ENCODE peak calls at places on chromosomes 16 and 17, in six cellular contexts. E is upper lobe of left lung, U is GM12878, J is HCT116, C is HepG2, I is Panc1. T is an unnamed sample.

GRCh38 chr17:10797848-10798328 is 6.0 kb downstream of the TMEM238L start:
- ATAC-seq in I (no peak), J (no peak), C (no peak), E (no peak), U (no peak), T (no peak)

GRCh38 chr17:79919164-79919585 is 79.9 kb upstream of the CBX4 start:
- ATAC-seq in C (peak), U (no peak), I (peak), J (peak), E (peak), T (peak)

GRCh38 chr17:61390479-61390791 is 9.2 kb upstream of the TBX2 start:
- ATAC-seq in I (no peak), J (no peak), C (no peak), E (no peak), U (no peak), T (no peak)

GRCh38 chr17:10729334-10730193 is at the start of gene TMEM220:
- ATAC-seq in E (peak), U (peak), C (peak), I (peak), J (no peak), T (peak)

GRCh38 chr17:50692448-50693040 is 15.2 kb downstream of the ANKRD40 start:
- ATAC-seq in C (no peak), I (no peak), E (no peak), U (no peak), J (no peak), T (no peak)

GRCh38 chr17:16007439-16007838 is 7.8 kb downstream of the TTC19 start:
- ATAC-seq in U (peak), I (no peak), C (no peak), E (no peak), J (no peak), T (no peak)

GRCh38 chr16:85064186-85064585 is 36.6 kb downstream of the KIAA0513 start:
- ATAC-seq in E (no peak), I (no peak), C (no peak), J (no peak), U (no peak), T (no peak)

GRCh38 chr17:45396496-45397205 is 36.0 kb downstream of the ARHGAP27 start:
- ATAC-seq in I (no peak), E (no peak), U (no peak), C (no peak), J (no peak), T (no peak)

GRCh38 chr17:72432881-72433280 is 312.1 kb downstream of the SOX9 start:
- ATAC-seq in I (no peak), U (no peak), J (no peak), E (no peak), C (no peak), T (no peak)

GRCh38 chr16:27455700-27456099 is 53.7 kb downstream of the IL21R start:
- ATAC-seq in E (peak), I (no peak), C (no peak), J (no peak), U (no peak), T (no peak)

GRCh38 chr17:35816723-35817122 is 7.4 kb downstream of the TAF15 start:
- ATAC-seq in J (no peak), U (no peak), C (peak), I (no peak), E (no peak), T (no peak)

GRCh38 chr17:56926704-56927103 is 12.9 kb upstream of the TRIM25 start:
- ATAC-seq in E (no peak), U (no peak), C (no peak), I (no peak), J (no peak), T (no peak)

GRCh38 chr17:59330314-59330942 is 1.0 kb upstream of the YPEL2 start:
- ATAC-seq in I (no peak), J (no peak), E (peak), C (peak), U (no peak), T (no peak)

GRCh38 chr17:38443356-38444026 is 15.2 kb downstream of the ARHGAP23 start:
- ATAC-seq in C (no peak), E (no peak), J (peak), U (peak), I (peak), T (no peak)

GRCh38 chr16:4496305-4496704 is 20.1 kb downstream of the HMOX2 start:
- ATAC-seq in U (peak), E (no peak), I (peak), C (no peak), J (peak), T (no peak)

GRCh38 chr17:61144876-61145564 is 254.6 kb upstream of the TBX2 start:
- ATAC-seq in U (no peak), E (no peak), J (no peak), I (no peak), C (no peak), T (no peak)

GRCh38 chr17:63519972-63520882 is 2.9 kb upstream of the KCNH6 start:
- ATAC-seq in E (no peak), U (no peak), J (no peak), C (peak), I (no peak), T (no peak)

GRCh38 chr17:41785876-41786226 is 660 bp downstream of the JUP start:
- ATAC-seq in U (no peak), I (peak), E (peak), C (peak), J (peak), T (no peak)

GRCh38 chr17:16215965-16216316 is 607 bp upstream of the NCOR1 start:
- ATAC-seq in I (no peak), U (no peak), J (peak), C (peak), E (peak), T (no peak)

GRCh38 chr17:81453712-81454111 is 58.5 kb downstream of the BAHCC1 start:
- ATAC-seq in I (no peak), U (peak), C (no peak), J (no peak), E (no peak), T (no peak)

GRCh38 chr17:49656247-49656646 is 21.6 kb downstream of the SPOP start:
- ATAC-seq in I (no peak), C (no peak), U (no peak), E (no peak), J (no peak), T (no peak)

GRCh38 chr16:15985144-15985543 is 35.7 kb downstream of the ABCC1 start:
- ATAC-seq in I (no peak), E (no peak), J (no peak), U (no peak), C (no peak), T (no peak)

GRCh38 chr17:81870978-81871386 is at the start of gene ARHGDIA:
- ATAC-seq in E (peak), J (peak), U (peak), I (peak), C (peak), T (peak)

GRCh38 chr17:40542562-40543411 is 22.5 kb downstream of the CCR7 start:
- ATAC-seq in U (peak), E (peak), I (peak), J (no peak), C (peak), T (peak)

GRCh38 chr16:68406458-68407041 is 41.8 kb downstream of the SMPD3 start:
- ATAC-seq in J (no peak), C (no peak), U (no peak), E (no peak), I (peak), T (no peak)

GRCh38 chr16:88088161-88088581 is 136.9 kb downstream of the BANP start:
- ATAC-seq in J (no peak), I (peak), C (no peak), E (peak), U (no peak), T (peak)

GRCh38 chr17:28846231-28846630 is 3.6 kb upstream of the FAM222B start:
- ATAC-seq in I (no peak), U (no peak), E (no peak), J (no peak), C (no peak), T (no peak)

GRCh38 chr16:72126429-72126765 is 32.8 kb downstream of the DHX38 start:
- ATAC-seq in J (no peak), I (no peak), C (no peak), E (no peak), U (no peak), T (no peak)

GRCh38 chr17:47225436-47225858 is 16.3 kb downstream of the MYL4 start:
- ATAC-seq in J (no peak), E (peak), C (no peak), I (no peak), U (no peak), T (peak)
- TF ChIP-seq POLR2AphosphoS5 in J (no peak), E (no peak), C (no peak), I (no peak), U (no peak), T (peak)

GRCh38 chr17:2610640-2611175 is 17.3 kb downstream of the PAFAH1B1 start:
- ATAC-seq in J (no peak), I (no peak), E (no peak), C (no peak), U (no peak), T (no peak)

GRCh38 chr17:2612630-2613029 is 19.2 kb downstream of the PAFAH1B1 start:
- ATAC-seq in C (no peak), E (no peak), I (no peak), J (no peak), U (no peak), T (no peak)

GRCh38 chr17:2611627-2612026 is 18.2 kb downstream of the PAFAH1B1 start:
- ATAC-seq in C (no peak), U (no peak), E (no peak), J (no peak), I (no peak), T (no peak)

GRCh38 chr17:2613089-2613808 is 19.8 kb downstream of the PAFAH1B1 start:
- ATAC-seq in I (no peak), J (no peak), C (no peak), E (peak), U (no peak), T (no peak)

GRCh38 chr17:2615882-2616281 is 22.4 kb downstream of the PAFAH1B1 start:
- ATAC-seq in U (no peak), E (no peak), J (no peak), I (no peak), C (no peak), T (no peak)
- H3K4me3 ChIP-seq in U (no peak), E (no peak), J (no peak), I (no peak), C (no peak), T (no peak)

GRCh38 chr17:82970067-82970466 is 109.3 kb upstream of the METRNL start:
- ATAC-seq in I (no peak), J (no peak), U (no peak), C (no peak), E (no peak), T (no peak)
- H3K27ac ChIP-seq in I (no peak), J (no peak), U (no peak), C (no peak), E (no peak), T (no peak)

GRCh38 chr17:33967608-33968349 is 287.3 kb upstream of the CCL2 start:
- ATAC-seq in I (no peak), J (no peak), E (no peak), U (peak), C (no peak), T (no peak)
- TF ChIP-seq POLR2AphosphoS5 in I (no peak), J (no peak), E (no peak), U (no peak), C (no peak), T (no peak)

GRCh38 chr16:2090481-2090797 is 42.7 kb downstream of the TSC2 start:
- ATAC-seq in C (no peak), J (peak), E (no peak), I (no peak), U (no peak), T (no peak)
- H3K4me3 ChIP-seq in C (no peak), J (peak), E (no peak), I (no peak), U (no peak), T (no peak)

DNA sequence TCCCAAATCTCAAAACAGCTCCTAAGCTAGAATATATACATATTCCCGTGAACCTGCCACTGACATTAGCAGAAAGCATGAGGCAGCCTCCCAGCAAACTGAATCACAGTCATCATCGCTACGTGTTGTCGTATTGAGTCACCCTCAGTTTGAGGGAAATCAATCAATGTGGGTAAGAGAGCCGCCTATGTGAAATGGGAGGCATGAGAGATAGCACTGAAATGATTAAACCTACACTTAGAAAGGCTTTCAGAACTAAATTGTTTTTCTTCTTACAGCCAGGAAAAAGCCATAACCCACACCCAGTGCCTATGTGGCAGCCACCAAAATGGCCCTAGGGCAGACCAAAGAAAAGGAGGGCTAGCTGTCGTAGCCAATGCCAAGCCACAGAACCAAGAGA is 90.5 kb downstream of the ADAMTS18 start:
- ATAC-seq in U (no peak), E (no peak), I (no peak), C (no peak), J (no peak), T (no peak)
- H3K27ac ChIP-seq in U (no peak), E (no peak), I (peak), C (no peak), J (no peak), T (no peak)

GRCh38 chr17:74213897-74214386 is 571 bp downstream of the TTYH2 start:
- ATAC-seq in E (no peak), J (no peak), U (peak), I (no peak), C (peak), T (no peak)

GRCh38 chr17:74211929-74212261 is 1.5 kb upstream of the TTYH2 start:
- ATAC-seq in J (no peak), I (peak), C (peak), U (no peak), E (no peak), T (no peak)

GRCh38 chr17:74214642-74215331 is 1.4 kb downstream of the TTYH2 start:
- ATAC-seq in E (no peak), C (peak), I (no peak), J (no peak), U (no peak), T (no peak)

GRCh38 chr17:74212262-74212912 is 984 bp upstream of the TTYH2 start:
- ATAC-seq in E (no peak), J (peak), U (peak), I (peak), C (peak), T (no peak)

DNA sequence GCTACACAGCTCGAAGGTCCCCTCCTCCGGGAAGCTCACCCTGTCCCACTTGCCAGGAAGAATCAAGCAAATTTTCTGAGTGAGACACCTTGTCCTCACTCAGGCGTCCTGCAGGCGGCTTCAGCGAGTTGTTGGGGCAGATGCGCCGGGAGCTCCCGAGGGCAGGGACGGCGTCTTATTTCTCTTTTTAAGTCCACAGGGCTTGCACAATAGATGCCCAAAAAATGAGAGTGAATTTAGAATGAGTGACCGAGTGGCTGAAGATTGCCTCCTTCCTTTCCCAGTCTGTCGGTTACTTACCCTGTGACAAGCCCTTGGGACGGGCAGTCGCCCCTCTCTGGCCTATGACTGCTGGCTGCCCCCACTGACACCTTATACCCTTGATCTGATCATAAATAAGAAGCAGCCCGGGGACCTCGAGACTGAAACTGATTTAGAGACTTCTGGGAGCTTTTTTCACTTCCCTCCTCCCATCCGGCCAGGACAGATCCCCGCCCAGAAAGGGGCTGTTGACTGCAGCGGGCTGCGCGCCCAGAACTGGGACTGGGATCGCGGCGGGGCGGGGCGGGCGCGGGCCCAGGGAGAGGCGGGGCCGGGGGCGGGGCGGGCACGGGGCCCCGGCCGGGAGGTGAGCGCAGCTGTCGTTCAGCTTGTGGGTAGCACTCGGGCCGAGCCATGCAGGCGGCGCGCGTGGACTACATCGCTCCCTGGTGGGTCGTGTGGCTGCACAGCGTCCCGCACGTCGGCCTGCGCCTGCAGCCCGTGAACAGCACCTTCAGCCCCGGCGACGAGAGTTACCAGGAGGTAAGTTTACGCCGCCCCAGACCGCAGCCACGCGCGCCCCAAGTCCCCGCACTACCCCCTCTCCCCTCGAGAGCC is at the start of gene TTYH2:
- ATAC-seq in E (peak), U (peak), I (peak), J (peak), C (peak), T (peak)
- TF ChIP-seq POLR2AphosphoS5 in E (peak), U (peak), I (no peak), J (peak), C (no peak), T (peak)

GRCh38 chr17:76538941-76539340 is 903 bp upstream of the PRCD start:
- ATAC-seq in E (no peak), I (no peak), J (no peak), U (no peak), C (no peak), T (no peak)

GRCh38 chr17:76539631-76540271 is at the start of gene PRCD:
- ATAC-seq in C (peak), E (no peak), I (no peak), J (no peak), U (peak), T (no peak)

GRCh38 chr17:76537288-76537577 is 276 bp downstream of the CYGB start:
- ATAC-seq in J (no peak), U (no peak), I (peak), E (no peak), C (no peak), T (peak)

GRCh38 chr17:76537578-76538280 is at the start of gene CYGB:
- ATAC-seq in E (no peak), J (no peak), C (no peak), U (no peak), I (peak), T (peak)

DNA sequence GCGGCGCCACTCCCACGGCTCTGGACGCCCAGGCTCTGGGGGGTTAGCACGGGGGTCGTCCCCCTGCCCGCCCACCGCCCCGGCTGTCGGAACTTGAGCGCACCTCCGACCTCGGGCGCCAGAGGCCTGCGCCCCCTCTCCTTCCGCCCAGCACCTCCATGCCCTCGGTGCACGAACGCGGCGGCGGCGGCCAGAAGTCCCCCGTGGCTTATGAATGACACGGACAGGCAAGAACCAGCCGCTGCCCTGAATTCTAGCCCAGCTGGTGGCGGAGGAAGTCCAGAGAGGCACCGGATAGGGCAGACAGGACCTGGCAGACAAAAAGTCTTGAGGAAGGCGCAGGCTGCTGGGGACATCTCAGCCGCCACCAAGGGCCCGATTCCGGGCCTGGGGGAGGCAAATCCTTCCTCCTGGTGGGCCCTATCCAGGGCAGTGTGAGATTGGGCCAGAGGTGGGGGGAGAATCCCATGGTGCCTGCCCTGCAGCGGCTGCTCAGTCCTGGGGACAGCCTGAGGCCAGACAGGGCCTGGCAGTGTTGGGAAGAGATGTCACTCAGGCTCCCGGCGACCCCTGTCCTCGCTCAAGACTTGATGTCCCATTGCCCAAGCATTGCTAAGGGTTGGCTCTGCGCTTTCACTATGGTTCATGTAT is 897 bp upstream of the CYGB start:
- ATAC-seq in J (no peak), E (no peak), U (no peak), C (peak), I (no peak), T (no peak)
- H3K4me3 ChIP-seq in J (no peak), E (peak), U (no peak), C (no peak), I (peak), T (peak)

GRCh38 chr16:3029499-3030127 is 5.8 kb downstream of the THOC6 start:
- ATAC-seq in U (no peak), E (no peak), C (peak), I (no peak), J (no peak), T (no peak)

GRCh38 chr16:3030128-3030871 is 6.4 kb downstream of the BICDL2 start:
- ATAC-seq in C (peak), E (no peak), J (no peak), U (no peak), I (no peak), T (no peak)

GRCh38 chr16:3027488-3027795 is 3.6 kb downstream of the THOC6 start:
- ATAC-seq in E (no peak), C (no peak), I (no peak), U (no peak), J (no peak), T (no peak)

GRCh38 chr16:3027983-3028715 is 4.3 kb downstream of the THOC6 start:
- ATAC-seq in I (peak), E (peak), J (peak), U (peak), C (peak), T (peak)

GRCh38 chr16:3028716-3029319 is 5.0 kb downstream of the THOC6 start:
- ATAC-seq in J (no peak), I (no peak), U (no peak), C (peak), E (no peak), T (no peak)
- H3K27ac ChIP-seq in J (peak), I (no peak), U (no peak), C (no peak), E (no peak), T (no peak)

T was measured in gastroesophageal sphincter.